ENCODE peak calls at places on chromosomes 13 and 19, in five cellular contexts. U is HT1080, D is NCI-H2081, O is HTR-8/SVneo, E is astrocyte of the spinal cord. S is an unnamed sample.

GRCh38 chr19:55253842-55254624 is 4.8 kb downstream of the PPP6R1 start:
- DNase-seq in U (no peak), D (peak), O (no peak), E (no peak), S (no peak)

GRCh38 chr19:3189702-3190469 is 4.2 kb downstream of the NCLN start:
- DNase-seq in U (no peak), D (no peak), O (no peak), E (no peak), S (no peak)

GRCh38 chr13:39159393-39159792 is 121.1 kb downstream of the NHLRC3 start:
- DNase-seq in U (no peak), D (peak), O (no peak), E (no peak), S (no peak)

GRCh38 chr19:32652893-32653625 is 21.9 kb downstream of the ANKRD27 start:
- DNase-seq in U (no peak), D (no peak), O (no peak), E (peak), S (no peak)

GRCh38 chr19:42095814-42096230 is 19.9 kb downstream of the ZNF574 start:
- DNase-seq in U (no peak), D (no peak), O (no peak), E (no peak), S (no peak)

GRCh38 chr19:53037101-53038097 is 7.1 kb upstream of the ERVV-2 start:
- DNase-seq in U (peak), D (no peak), O (no peak), E (peak), S (no peak)

GRCh38 chr13:113203507-113204377 is 4.7 kb downstream of the PCID2 start:
- DNase-seq in U (no peak), D (no peak), O (no peak), E (no peak), S (no peak)

GRCh38 chr13:43058836-43059235 is 35.5 kb downstream of the DNAJC15 start:
- DNase-seq in U (no peak), D (no peak), O (no peak), E (peak), S (no peak)

GRCh38 chr13:50156140-50156539 is 140.9 kb downstream of the KCNRG start:
- DNase-seq in U (peak), D (no peak), O (no peak), E (peak), S (no peak)

GRCh38 chr19:32890326-32890725 is 20.8 kb upstream of the SLC7A9 start:
- DNase-seq in U (no peak), D (no peak), O (no peak), E (no peak), S (no peak)

GRCh38 chr13:23618341-23618740 is 48.1 kb downstream of the TNFRSF19 start:
- DNase-seq in U (peak), D (no peak), O (peak), E (peak), S (peak)

GRCh38 chr19:40232949-40233810 is 6.7 kb upstream of the CCNP start:
- DNase-seq in U (no peak), D (no peak), O (no peak), E (no peak), S (no peak)

GRCh38 chr13:32889986-32890565 is 126.1 kb upstream of the KL start:
- DNase-seq in U (no peak), D (no peak), O (no peak), E (no peak), S (peak)

GRCh38 chr19:16285769-16286564 is 38.7 kb upstream of the KLF2 start:
- DNase-seq in U (no peak), D (peak), O (no peak), E (peak), S (no peak)

GRCh38 chr13:45416521-45417125 is 1.6 kb downstream of the SLC25A30 start:
- DNase-seq in U (no peak), D (peak), O (no peak), E (no peak), S (peak)

GRCh38 chr13:36531746-36532486 is 99.6 kb downstream of the CCNA1 start:
- DNase-seq in U (peak), D (no peak), O (no peak), E (peak), S (peak)

GRCh38 chr13:113390874-113391497 is 27.1 kb upstream of the GRTP1 start:
- DNase-seq in U (no peak), D (no peak), O (no peak), E (no peak), S (no peak)

GRCh38 chr19:33458807-33459206 is 62.8 kb downstream of the PEPD start:
- DNase-seq in U (no peak), D (no peak), O (no peak), E (no peak), S (no peak)

GRCh38 chr13:73331556-73331955 is 272.8 kb downstream of the KLF5 start:
- DNase-seq in U (no peak), D (no peak), O (no peak), E (no peak), S (no peak)

GRCh38 chr13:77465595-77466195 is 69.8 kb upstream of the SCEL start:
- DNase-seq in U (no peak), D (no peak), O (no peak), E (no peak), S (no peak)

GRCh38 chr19:17555929-17556813 is 722 bp downstream of the COLGALT1 start:
- DNase-seq in U (peak), D (peak), O (peak), E (peak), S (peak)

GRCh38 chr13:44402902-44403719 is 29.5 kb downstream of the SERP2 start:
- DNase-seq in U (no peak), D (peak), O (no peak), E (no peak), S (peak)

GRCh38 chr19:36916991-36917390 is 859 bp downstream of the ZNF568 start:
- DNase-seq in U (peak), D (peak), O (no peak), E (peak), S (no peak)

GRCh38 chr13:50085063-50085462 is 69.8 kb downstream of the KCNRG start:
- DNase-seq in U (peak), D (peak), O (no peak), E (peak), S (peak)

GRCh38 chr19:45496349-45496953 is 396 bp downstream of the RTN2 start:
- DNase-seq in U (no peak), D (peak), O (no peak), E (no peak), S (peak)

GRCh38 chr19:32387701-32388392 is 17.7 kb upstream of the DPY19L3 start:
- DNase-seq in U (no peak), D (peak), O (no peak), E (peak), S (peak)

GRCh38 chr19:38629568-38629967 is 10.6 kb downstream of the EIF3K start:
- DNase-seq in U (no peak), D (no peak), O (no peak), E (no peak), S (no peak)

GRCh38 chr19:41265376-41266153 is 1.4 kb downstream of the HNRNPUL1 start:
- DNase-seq in U (peak), D (peak), O (peak), E (peak), S (peak)